ENCODE peak calls at places on chromosomes 3 and 15, in seven cellular contexts. One of them, this sample, is unnamed.

GRCh38 chr3:59189561-59190338 is 139.9 kb upstream of the CFAP20DC start:
- DNase-seq in left colon: peak; percentile 43
- DNase-seq in NCI-H1694: no peak
- DNase-seq in RWPE1: no peak
- DNase-seq in NCI-H1105 treated with DMSO at 0.1 percent for 48 hours: no peak
- DNase-seq in D721Med: no peak
- DNase-seq in SIG-M5: no peak
- DNase-seq in this sample: peak; percentile 1

GRCh38 chr3:62172199-62172598 is 201.2 kb downstream of the FEZF2 start:
- DNase-seq in left colon: no peak
- DNase-seq in NCI-H1694: no peak
- DNase-seq in RWPE1: no peak
- DNase-seq in NCI-H1105 treated with DMSO at 0.1 percent for 48 hours: no peak
- DNase-seq in D721Med: no peak
- DNase-seq in SIG-M5: no peak
- DNase-seq in this sample: no peak

GRCh38 chr15:62625421-62626033 is 417.0 kb upstream of the TPM1 start:
- DNase-seq in left colon: no peak
- DNase-seq in NCI-H1694: peak; percentile 5
- DNase-seq in RWPE1: no peak
- DNase-seq in NCI-H1105 treated with DMSO at 0.1 percent for 48 hours: no peak
- DNase-seq in D721Med: no peak
- DNase-seq in SIG-M5: no peak
- DNase-seq in this sample: peak; percentile 36

GRCh38 chr3:152047465-152047864 is 174.0 kb downstream of the SUCNR1 start:
- DNase-seq in left colon: no peak
- DNase-seq in NCI-H1694: no peak
- DNase-seq in RWPE1: peak; percentile 4
- DNase-seq in NCI-H1105 treated with DMSO at 0.1 percent for 48 hours: no peak
- DNase-seq in D721Med: no peak
- DNase-seq in SIG-M5: no peak
- DNase-seq in this sample: no peak

GRCh38 chr3:10957976-10958749 is 34.4 kb upstream of the SLC6A1 start:
- DNase-seq in left colon: peak; percentile 64
- DNase-seq in NCI-H1694: no peak
- DNase-seq in RWPE1: no peak
- DNase-seq in NCI-H1105 treated with DMSO at 0.1 percent for 48 hours: peak; percentile 85
- DNase-seq in D721Med: no peak
- DNase-seq in SIG-M5: no peak
- DNase-seq in this sample: no peak

GRCh38 chr15:55789066-55789660 is 46.2 kb upstream of the PRTG start:
- DNase-seq in left colon: peak; percentile 45
- DNase-seq in NCI-H1694: no peak
- DNase-seq in RWPE1: no peak
- DNase-seq in NCI-H1105 treated with DMSO at 0.1 percent for 48 hours: no peak
- DNase-seq in D721Med: no peak
- DNase-seq in SIG-M5: no peak
- DNase-seq in this sample: peak; percentile 14

GRCh38 chr3:76991165-76991564 is 48.7 kb upstream of the ROBO2 start:
- DNase-seq in left colon: no peak
- DNase-seq in NCI-H1694: no peak
- DNase-seq in RWPE1: peak; percentile 25
- DNase-seq in NCI-H1105 treated with DMSO at 0.1 percent for 48 hours: no peak
- DNase-seq in D721Med: no peak
- DNase-seq in SIG-M5: no peak
- DNase-seq in this sample: no peak

GRCh38 chr3:42019144-42019952 is 57.4 kb upstream of the ULK4 start:
- DNase-seq in left colon: peak; percentile 38
- DNase-seq in NCI-H1694: no peak
- DNase-seq in RWPE1: no peak
- DNase-seq in NCI-H1105 treated with DMSO at 0.1 percent for 48 hours: no peak
- DNase-seq in D721Med: no peak
- DNase-seq in SIG-M5: no peak
- DNase-seq in this sample: no peak

GRCh38 chr3:138049157-138049919 is 39.4 kb downstream of the CLDN18 start:
- DNase-seq in left colon: no peak
- DNase-seq in NCI-H1694: no peak
- DNase-seq in RWPE1: no peak
- DNase-seq in NCI-H1105 treated with DMSO at 0.1 percent for 48 hours: no peak
- DNase-seq in D721Med: no peak
- DNase-seq in SIG-M5: no peak
- DNase-seq in this sample: peak; percentile 78

This sample was measured in EL.